ENCODE peak calls at places on chromosomes 6 and 20, in five cellular contexts. A is K562, N is GM12878, X is HepG2, G is H1. M is an unnamed sample.

GRCh38 chr20:57589728-57590484 is 29.0 kb downstream of the PCK1 start:
- DNase-seq in A (no peak), N (no peak), X (peak; percentile 70), G (no peak), M (no peak)

GRCh38 chr6:127376685-127377084 is 33.3 kb upstream of the ECHDC1 start:
- DNase-seq in A (no peak), N (no peak), X (no peak), G (no peak), M (no peak)

GRCh38 chr20:9550283-9550682 is 35.9 kb downstream of the LAMP5 start:
- DNase-seq in A (no peak), N (no peak), X (no peak), G (no peak), M (no peak)

GRCh38 chr6:27139753-27140522 is 107.6 kb upstream of the PRSS16 start:
- DNase-seq in A (peak; percentile 76), N (no peak), X (no peak), G (peak; percentile 49), M (peak; percentile 48)

GRCh38 chr6:160132776-160133338 is 11.2 kb downstream of the SLC22A1 start:
- DNase-seq in A (no peak), N (no peak), X (no peak), G (no peak), M (no peak)

GRCh38 chr6:149314325-149314724 is 3.2 kb upstream of the TAB2 start:
- DNase-seq in A (no peak), N (no peak), X (no peak), G (no peak), M (no peak)

GRCh38 chr20:41095110-41095969 is 42.0 kb upstream of the PLCG1 start:
- DNase-seq in A (peak; percentile 70), N (no peak), X (peak; percentile 60), G (no peak), M (peak; percentile 53)

GRCh38 chr6:138030872-138031271 is 76.3 kb downstream of the PERP start:
- DNase-seq in A (no peak), N (no peak), X (no peak), G (no peak), M (no peak)

GRCh38 chr6:149059557-149059956 is 258.0 kb upstream of the TAB2 start:
- DNase-seq in A (no peak), N (no peak), X (no peak), G (no peak), M (no peak)

GRCh38 chr6:52681416-52681815 is 10.5 kb downstream of the TMEM14A start:
- DNase-seq in A (no peak), N (no peak), X (no peak), G (no peak), M (no peak)

GRCh38 chr6:148709577-148709976 is 37.3 kb upstream of the UST start:
- DNase-seq in A (no peak), N (no peak), X (no peak), G (no peak), M (no peak)

GRCh38 chr6:153956807-153957206 is 82.2 kb upstream of the OPRM1 start:
- DNase-seq in A (no peak), N (no peak), X (no peak), G (no peak), M (no peak)

GRCh38 chr20:46206025-46206424 is 87.9 kb downstream of the CD40 start:
- DNase-seq in A (peak; percentile 69), N (peak; percentile 12), X (no peak), G (no peak), M (peak; percentile 40)

GRCh38 chr20:53513168-53513488 is 80.5 kb downstream of the ZNF217 start:
- DNase-seq in A (no peak), N (no peak), X (no peak), G (no peak), M (no peak)

GRCh38 chr20:61930776-61931475 is 134.8 kb downstream of the TAF4 start:
- DNase-seq in A (no peak), N (no peak), X (no peak), G (peak; percentile 28), M (no peak)

GRCh38 chr6:5084192-5084786 is 852 bp upstream of the PPP1R3G start:
- DNase-seq in A (peak; percentile 21), N (no peak), X (no peak), G (no peak), M (no peak)

GRCh38 chr20:37584238-37584807 is 56.6 kb upstream of the BLCAP start:
- DNase-seq in A (peak; percentile 24), N (no peak), X (no peak), G (no peak), M (no peak)

GRCh38 chr6:12243169-12243568 is 47.0 kb upstream of the EDN1 start:
- DNase-seq in A (no peak), N (no peak), X (no peak), G (no peak), M (no peak)

GRCh38 chr6:29926081-29926794 is 16.1 kb upstream of the HLA-A start:
- DNase-seq in A (no peak), N (no peak), X (no peak), G (peak; percentile 48), M (no peak)

GRCh38 chr6:47294990-47295389 is 14.7 kb downstream of the TNFRSF21 start:
- DNase-seq in A (no peak), N (no peak), X (no peak), G (no peak), M (no peak)

GRCh38 chr6:107458687-107459282 is 579 bp downstream of the PDSS2 start:
- DNase-seq in A (no peak), N (peak; percentile 8), X (peak; percentile 25), G (no peak), M (no peak)

GRCh38 chr6:22929228-22929627 is 359.9 kb downstream of the HDGFL1 start:
- DNase-seq in A (no peak), N (no peak), X (no peak), G (no peak), M (no peak)

GRCh38 chr20:6705106-6705766 is 62.2 kb upstream of the BMP2 start:
- DNase-seq in A (no peak), N (no peak), X (no peak), G (no peak), M (no peak)

GRCh38 chr20:6705920-6706500 is 61.5 kb upstream of the BMP2 start:
- DNase-seq in A (no peak), N (no peak), X (no peak), G (no peak), M (no peak)

GRCh38 chr20:6709865-6710595 is 57.5 kb upstream of the BMP2 start:
- DNase-seq in A (no peak), N (no peak), X (peak; percentile 24), G (no peak), M (no peak)

GRCh38 chr20:6707231-6707870 is 60.1 kb upstream of the BMP2 start:
- DNase-seq in A (no peak), N (no peak), X (no peak), G (no peak), M (no peak)

GRCh38 chr20:6708010-6708409 is 59.5 kb upstream of the BMP2 start:
- DNase-seq in A (no peak), N (no peak), X (no peak), G (no peak), M (no peak)
- TF ChIP-seq KDM1A in A (no peak), N (no peak), X (no peak), G (no peak), M (no peak)

DNA sequence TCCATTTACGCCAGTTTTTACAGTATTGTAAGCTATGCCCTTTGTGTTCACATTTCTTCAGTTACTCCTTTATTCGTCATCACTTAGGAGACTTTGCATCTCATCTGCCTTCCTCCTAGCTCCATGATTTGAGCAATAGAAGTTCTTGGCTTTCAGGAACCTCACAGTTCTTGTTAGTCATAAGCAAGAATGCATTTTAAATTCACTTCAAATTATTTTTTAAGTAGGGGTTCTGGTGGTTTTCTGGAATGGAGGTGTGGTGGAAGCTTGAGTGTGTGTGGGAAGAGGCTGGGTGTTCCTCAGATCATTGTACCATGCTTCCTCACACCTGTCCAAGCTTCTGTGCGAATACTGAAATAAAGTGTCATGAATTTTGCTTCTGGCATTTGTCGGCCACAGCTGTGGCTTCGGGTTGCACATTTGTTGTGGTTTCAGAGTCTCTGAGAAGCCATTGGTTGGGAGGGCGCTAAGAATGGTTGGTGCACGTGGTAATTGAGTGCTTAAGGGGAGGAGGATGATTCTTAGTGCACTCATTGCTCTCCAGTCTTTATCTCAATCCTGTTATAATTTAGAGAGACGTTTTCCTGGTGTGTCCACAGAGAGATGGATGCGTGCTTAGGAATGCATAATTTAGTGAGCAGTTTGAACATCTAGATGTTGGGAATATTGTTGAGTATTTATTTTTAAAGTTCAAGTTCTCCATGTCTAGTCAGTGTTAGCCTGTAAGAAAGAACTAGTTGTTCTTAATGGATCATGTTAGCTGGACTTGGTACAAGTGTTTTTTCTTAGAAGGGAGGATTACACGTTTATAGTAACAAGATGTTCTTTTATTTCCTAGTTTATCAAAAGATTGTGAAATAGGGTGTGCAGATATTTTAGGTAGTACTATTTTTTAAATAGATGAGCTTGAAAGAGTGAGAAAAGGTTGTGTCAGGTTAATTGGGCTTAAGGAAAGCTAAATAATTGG is 31.9 kb downstream of the FOXO3 start:
- DNase-seq in A (peak; percentile 60), N (peak; percentile 76), X (no peak), G (no peak), M (no peak)
- TF ChIP-seq EP300 in A (no peak), N (peak; percentile 71), X (no peak), G (no peak), M (no peak)

DNA sequence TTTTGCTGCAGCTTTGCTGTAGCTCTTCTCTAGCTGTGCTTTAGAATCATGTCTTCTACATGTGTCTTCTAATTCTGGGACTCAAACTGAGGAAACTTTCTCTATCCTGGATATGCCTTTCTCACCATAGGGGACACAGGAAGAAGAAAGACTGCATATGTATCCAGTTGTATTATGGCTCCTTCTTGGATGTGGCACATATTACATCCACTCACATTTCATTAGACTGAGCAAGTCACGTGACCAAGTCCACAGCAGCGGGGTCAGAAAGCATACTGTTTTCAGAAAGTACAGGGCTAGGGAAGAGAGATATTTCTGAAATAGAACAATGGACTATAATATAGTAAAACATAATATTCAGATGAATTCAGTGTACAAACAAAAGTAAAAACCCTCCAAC is 187.7 kb upstream of the RIMS1 start:
- DNase-seq in A (no peak), N (no peak), X (no peak), G (no peak), M (no peak)
- H3K4me3 ChIP-seq in A (no peak overlapping the region), N (no peak overlapping the region), X (no peak overlapping the region), G (no peak overlapping the region), M (no peak overlapping the region)

DNA sequence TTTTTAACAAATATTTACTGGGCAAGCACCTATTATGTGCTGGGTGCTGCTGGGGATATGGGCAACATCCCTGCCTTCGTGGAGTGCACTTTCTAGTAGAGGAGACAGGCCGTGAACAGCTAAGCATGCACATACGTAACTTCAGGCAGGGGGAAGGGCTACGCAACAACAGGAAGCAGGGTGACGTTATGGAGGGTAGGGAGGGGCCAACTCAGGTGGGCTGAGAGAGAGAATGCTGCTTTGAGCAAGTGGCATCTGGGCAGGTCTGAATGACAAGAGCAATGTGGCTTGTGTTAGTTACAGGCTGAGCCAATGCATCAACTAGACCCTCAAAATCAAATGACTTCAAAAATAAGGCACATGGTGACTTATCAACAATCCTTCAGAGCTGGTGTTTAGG is 112.1 kb downstream of the CDC5L start:
- DNase-seq in A (no peak), N (no peak), X (no peak), G (peak; percentile 38), M (no peak)
- TF ChIP-seq KDM1A in A (no peak), N (no peak), X (no peak), G (no peak), M (no peak)